ENCODE peak calls at places on chromosomes 13 and 19, in five cellular contexts. X is fibroblast of lung, K is colonic mucosa, Y is endothelial cell of umbilical vein, E is IMR-90. B is an unnamed sample. For H3K4me1, the result is how much of the 10 kb centered on the place peaks cover.

GRCh38 chr13:31797154-31797775 is 57.9 kb downstream of the RXFP2 start:
- DNase-seq in X (peak), K (no peak), Y (peak), E (peak), B (no peak)

GRCh38 chr13:102291587-102292218 is 110.1 kb downstream of the FGF14 start:
- DNase-seq in X (peak), K (no peak), Y (no peak), E (peak), B (no peak)

GRCh38 chr13:75694742-75695141 is 58.6 kb downstream of the LMO7 start:
- DNase-seq in X (no peak), K (no peak), Y (no peak), E (no peak), B (no peak)

GRCh38 chr13:107563099-107563925 is 652.0 kb downstream of the LIG4 start:
- DNase-seq in X (no peak), K (no peak), Y (peak), E (no peak), B (no peak)

GRCh38 chr13:49302817-49303216 is 55.1 kb downstream of the CDADC1 start:
- DNase-seq in X (no peak), K (no peak), Y (no peak), E (no peak), B (no peak)

GRCh38 chr13:113533441-113533840 is 42.9 kb upstream of the DCUN1D2 start:
- DNase-seq in X (no peak), K (no peak), Y (no peak), E (peak), B (peak)

GRCh38 chr13:26658491-26658890 is 101.0 kb downstream of the WASF3 start:
- DNase-seq in X (no peak), K (no peak), Y (no peak), E (no peak), B (no peak)

GRCh38 chr13:38348890-38349289 is 761 bp upstream of the UFM1 start:
- DNase-seq in X (peak), K (peak), Y (no peak), E (peak), B (no peak)

GRCh38 chr19:6668696-6669095 is 1.3 kb downstream of the TNFSF14 start:
- DNase-seq in X (no peak), K (no peak), Y (no peak), E (no peak), B (no peak)

GRCh38 chr19:50718255-50719118 is 1.1 kb downstream of the SHANK1 start:
- DNase-seq in X (no peak), K (no peak), Y (no peak), E (no peak), B (no peak)

GRCh38 chr13:48730971-48731658 is 77.4 kb downstream of the CYSLTR2 start:
- DNase-seq in X (peak), K (no peak), Y (peak), E (peak), B (no peak)

GRCh38 chr13:107252021-107252420 is 684.1 kb upstream of the ARGLU1 start:
- DNase-seq in X (no peak), K (no peak), Y (no peak), E (no peak), B (no peak)

GRCh38 chr19:47324502-47324901 is 7.5 kb upstream of the C5AR2 start:
- DNase-seq in X (no peak), K (no peak), Y (peak), E (no peak), B (no peak)

GRCh38 chr13:42246541-42246940 is 25.4 kb upstream of the AKAP11 start:
- DNase-seq in X (no peak), K (no peak), Y (no peak), E (no peak), B (no peak)

GRCh38 chr19:41792513-41793413 is 3.6 kb upstream of the CEACAM3 start:
- DNase-seq in X (peak), K (peak), Y (peak), E (peak), B (no peak)

GRCh38 chr19:34341935-34342680 is 22.9 kb upstream of the GPI start:
- DNase-seq in X (no peak), K (no peak), Y (no peak), E (no peak), B (no peak)

GRCh38 chr19:30288957-30289735 is 83.0 kb upstream of the ZNF536 start:
- DNase-seq in X (no peak), K (no peak), Y (no peak), E (no peak), B (no peak)

GRCh38 chr13:81658598-81659370 is 1317.9 kb upstream of the SPRY2 start:
- DNase-seq in X (no peak), K (no peak), Y (no peak), E (no peak), B (no peak)

GRCh38 chr19:18626906-18627305 is 9.9 kb upstream of the KLHL26 start:
- DNase-seq in X (no peak), K (no peak), Y (no peak), E (no peak), B (no peak)

GRCh38 chr13:113120300-113121182 is 2.1 kb upstream of the F10 start:
- DNase-seq in X (no peak), K (no peak), Y (no peak), E (no peak), B (peak)

GRCh38 chr13:75153834-75154233 is 328.1 kb downstream of the TBC1D4 start:
- DNase-seq in X (peak), K (no peak), Y (no peak), E (no peak), B (no peak)

GRCh38 chr19:37817180-37817911 is 38.0 kb upstream of the ZNF573 start:
- DNase-seq in X (peak), K (peak), Y (peak), E (peak), B (peak)

GRCh38 chr19:48120505-48120904 is 9.9 kb upstream of the PLA2G4C start:
- DNase-seq in X (no peak), K (no peak), Y (no peak), E (no peak), B (no peak)

GRCh38 chr13:73331556-73331955 is 272.8 kb downstream of the KLF5 start:
- DNase-seq in X (no peak), K (no peak), Y (no peak), E (no peak), B (no peak)

GRCh38 chr19:48556163-48556562 is 4.2 kb downstream of the SULT2B1 start:
- DNase-seq in X (peak), K (peak), Y (peak), E (peak), B (no peak)

GRCh38 chr13:28551498-28551895 is 56.6 kb upstream of the FLT1 start:
- DNase-seq in X (no peak), K (no peak), Y (no peak), E (no peak), B (no peak)

GRCh38 chr13:97445504-97446187 is 11.7 kb downstream of the RAP2A start:
- DNase-seq in X (no peak), K (no peak), Y (no peak), E (no peak), B (no peak)

GRCh38 chr13:45879666-45880065 is 28.1 kb upstream of the SIAH3 start:
- DNase-seq in X (peak), K (no peak), Y (peak), E (no peak), B (no peak)

GRCh38 chr13:51955841-51956603 is 55.2 kb downstream of the ATP7B start:
- DNase-seq in X (no peak), K (peak), Y (no peak), E (no peak), B (no peak)

GRCh38 chr19:5539431-5539833 is 28.3 kb downstream of the TINCR start:
- DNase-seq in X (peak), K (no peak), Y (no peak), E (no peak), B (no peak)

GRCh38 chr19:19581391-19581790 is 37.1 kb downstream of the PBX4 start:
- DNase-seq in X (no peak), K (no peak), Y (no peak), E (no peak), B (no peak)

GRCh38 chr13:75931116-75931515 is 295.0 kb downstream of the LMO7 start:
- DNase-seq in X (peak), K (no peak), Y (no peak), E (peak), B (no peak)

GRCh38 chr13:47499358-47500150 is 501.5 kb downstream of the SUCLA2 start:
- DNase-seq in X (peak), K (no peak), Y (no peak), E (peak), B (no peak)

DNA sequence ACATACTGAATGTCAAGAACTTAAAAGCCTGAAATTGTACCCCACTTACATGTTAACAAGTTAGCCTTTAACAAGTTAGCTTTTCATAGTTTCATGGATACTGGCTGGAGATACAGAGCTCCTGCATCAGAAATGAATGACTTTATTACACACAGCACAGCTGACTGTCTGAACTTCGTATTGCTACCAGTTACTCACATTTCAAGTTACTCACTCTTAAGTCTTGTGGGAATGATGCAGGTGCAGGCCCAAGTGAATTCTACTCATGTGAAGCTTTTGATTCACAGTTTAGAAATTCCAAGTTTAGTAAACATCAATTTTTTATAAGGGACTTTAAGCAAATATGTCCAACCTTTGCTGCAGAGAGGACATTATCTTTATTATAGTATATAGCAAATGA is 762.2 kb upstream of the PRR20A start:
- DNase-seq in X (no peak), K (no peak), Y (no peak), E (no peak), B (no peak)
- H3K9ac ChIP-seq in X (no peak), K (no peak), Y (no peak), E (no peak), B (no peak)

GRCh38 chr19:45498411-45499195 is at the start of gene PPM1N:
- DNase-seq in X (no peak), K (peak), Y (no peak), E (peak), B (peak)

GRCh38 chr19:45499196-45500180 is 1.2 kb downstream of the PPM1N start:
- DNase-seq in X (no peak), K (peak), Y (peak), E (no peak), B (peak)

GRCh38 chr19:45501730-45502014 is 3.4 kb downstream of the PPM1N start:
- DNase-seq in X (no peak), K (no peak), Y (no peak), E (no peak), B (no peak)

GRCh38 chr19:45503909-45504308 is 3.4 kb upstream of the VASP start:
- DNase-seq in X (no peak), K (no peak), Y (no peak), E (no peak), B (no peak)

GRCh38 chr19:45500918-45501729 is 2.9 kb downstream of the PPM1N start:
- DNase-seq in X (no peak), K (no peak), Y (no peak), E (no peak), B (no peak)
- H3K4me1 ChIP-seq in X (under half), K (under half), Y (under half), E (under half), B (under half)

DNA sequence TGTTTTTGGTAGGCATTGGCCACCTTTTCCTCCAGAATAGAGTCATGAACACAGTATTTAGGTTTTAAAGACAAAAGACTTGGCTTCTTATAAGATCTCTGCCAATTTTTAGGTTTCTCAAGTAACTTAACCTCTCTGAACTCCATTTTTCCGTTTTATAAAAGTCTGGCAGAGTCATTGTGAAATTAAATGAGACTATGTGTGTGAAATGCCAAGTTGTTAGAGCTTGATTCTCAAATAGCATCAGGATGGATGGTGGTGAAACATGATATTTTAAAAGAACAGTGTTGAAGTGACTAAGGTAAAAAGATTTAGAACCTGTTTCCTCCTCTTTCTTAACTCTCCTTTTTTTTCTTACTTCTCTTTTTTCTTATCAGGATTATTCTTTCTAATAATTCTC is 617.7 kb upstream of the SLITRK1 start:
- DNase-seq in X (peak), K (no peak), Y (no peak), E (peak), B (no peak)
- TF ChIP-seq CTCF in X (no peak), K (no peak), Y (no peak), E (no peak), B (no peak)

GRCh38 chr13:50713849-50714248 is 129.6 kb downstream of the DLEU7 start:
- DNase-seq in X (peak), K (peak), Y (no peak), E (peak), B (no peak)
- H3K9ac ChIP-seq in X (no peak), K (no peak), Y (no peak), E (no peak), B (no peak)

GRCh38 chr13:24215732-24216131 is 55.2 kb downstream of the SPATA13 start:
- DNase-seq in X (peak), K (no peak), Y (peak), E (peak), B (no peak)
- H3K4me1 ChIP-seq in X (under half), K (under half), Y (under half), E (under half), B (under half)

GRCh38 chr13:21061077-21061945 is at the start of gene LATS2:
- DNase-seq in X (peak), K (peak), Y (peak), E (peak), B (peak)
- TF ChIP-seq CTCF in X (peak), K (peak), Y (no peak), E (peak), B (peak)

GRCh38 chr19:1555802-1556638 is 12.1 kb downstream of the MEX3D start:
- DNase-seq in X (no peak), K (no peak), Y (no peak), E (no peak), B (no peak)

GRCh38 chr19:1556639-1557070 is 11.5 kb downstream of the MEX3D start:
- DNase-seq in X (no peak), K (no peak), Y (no peak), E (no peak), B (no peak)

GRCh38 chr19:1561236-1561842 is 6.8 kb downstream of the MEX3D start:
- DNase-seq in X (no peak), K (no peak), Y (no peak), E (no peak), B (no peak)

GRCh38 chr19:1560281-1560882 is 7.7 kb downstream of the MEX3D start:
- DNase-seq in X (no peak), K (no peak), Y (no peak), E (no peak), B (no peak)

GRCh38 chr19:1558552-1558951 is 9.6 kb downstream of the MEX3D start:
- DNase-seq in X (no peak), K (no peak), Y (no peak), E (no peak), B (no peak)
- H3K9ac ChIP-seq in X (no peak), K (no peak), Y (no peak), E (no peak), B (no peak)

DNA sequence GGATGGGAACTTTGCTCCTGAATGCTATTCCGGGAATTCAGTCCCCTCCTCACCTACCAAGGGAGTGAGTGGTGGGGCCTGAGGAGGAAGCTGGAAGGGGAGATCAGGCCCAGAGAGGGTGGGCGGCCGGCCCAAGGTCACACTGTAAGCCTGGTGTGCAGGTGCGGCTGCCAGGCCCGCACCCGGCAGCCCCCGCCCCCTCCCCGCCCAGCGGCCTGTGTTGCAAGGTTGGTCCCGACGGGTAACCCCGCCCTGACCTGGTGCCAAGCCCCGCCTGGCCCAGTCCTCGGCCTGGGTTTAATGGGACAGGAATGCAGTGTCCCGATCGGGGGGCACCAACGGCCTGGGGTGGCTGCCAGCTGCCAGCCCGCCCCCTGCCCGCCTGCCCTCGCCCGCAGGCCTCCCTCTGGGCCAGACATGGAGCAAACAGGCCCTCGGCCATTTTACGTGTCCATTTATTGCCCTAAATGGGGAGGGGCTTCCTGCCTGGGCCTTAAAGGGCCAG is 5.5 kb downstream of the ZBTB7A start:
- DNase-seq in X (no peak), K (peak), Y (no peak), E (no peak), B (peak)
- H3K4me1 ChIP-seq in X (half or more), K (half or more), Y (under half), E (under half), B (under half)

GRCh38 chr19:43316591-43317319 is 36.7 kb upstream of the CD177 start:
- DNase-seq in X (peak), K (peak), Y (no peak), E (peak), B (no peak)
- TF ChIP-seq CTCF in X (peak), K (no peak), Y (no peak), E (peak), B (no peak)

DNA sequence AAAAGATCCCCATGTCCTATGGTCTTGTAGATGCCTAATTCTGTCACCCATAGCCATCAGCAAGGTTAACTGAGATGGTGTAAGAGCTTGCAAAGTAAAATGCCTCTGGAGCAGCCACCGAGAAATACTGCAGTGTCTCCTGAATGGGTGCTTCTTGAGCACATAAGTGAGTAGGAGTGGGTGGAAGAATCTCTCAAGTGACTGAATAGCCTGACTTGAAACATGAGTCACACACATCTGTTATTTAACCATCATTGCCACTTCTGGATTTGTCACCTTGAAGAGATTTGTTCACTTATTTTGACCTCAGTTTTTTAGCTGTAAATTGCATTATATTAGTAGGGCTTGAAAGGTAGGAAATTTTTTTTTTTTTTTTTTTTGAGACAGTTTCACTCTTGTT is 2.3 kb downstream of the ZNF714 start:
- DNase-seq in X (peak), K (no peak), Y (no peak), E (peak), B (no peak)
- H3K9ac ChIP-seq in X (no peak), K (no peak), Y (no peak), E (no peak), B (no peak)